ENCODE peak calls at places on chromosomes 6 and 20, in seven cellular contexts. W is HepG2, Y is SK-N-SH, G is K562, C is GM12891, A is H1, I is GM12878. O is an unnamed sample.

GRCh38 chr20:44720994-44721784 is 6.0 kb downstream of the CCN5 start:
- DNase-seq in W (no peak), Y (no peak), G (no peak), C (no peak), A (no peak), I (no peak), O (no peak)

GRCh38 chr20:11008444-11008843 is 334.6 kb upstream of the JAG1 start:
- DNase-seq in W (no peak), Y (no peak), G (no peak), C (no peak), A (no peak), I (no peak), O (no peak)

GRCh38 chr20:57899554-57899953 is 189.7 kb upstream of the PMEPA1 start:
- DNase-seq in W (no peak), Y (no peak), G (no peak), C (no peak), A (no peak), I (no peak), O (no peak)

GRCh38 chr6:119261944-119262284 is 87.6 kb downstream of the MAN1A1 start:
- DNase-seq in W (peak; percentile 72), Y (no peak), G (no peak), C (no peak), A (no peak), I (no peak), O (no peak)

GRCh38 chr6:2132416-2132815 is 113.0 kb downstream of the GMDS start:
- DNase-seq in W (no peak), Y (no peak), G (no peak), C (no peak), A (no peak), I (no peak), O (no peak)

GRCh38 chr6:88763160-88763559 is 200.3 kb downstream of the RNGTT start:
- DNase-seq in W (no peak), Y (no peak), G (no peak), C (no peak), A (no peak), I (no peak), O (no peak)

GRCh38 chr20:52193133-52193532 is 1.6 kb upstream of the ZFP64 start:
- DNase-seq in W (no peak), Y (no peak), G (no peak), C (no peak), A (no peak), I (no peak), O (no peak)

GRCh38 chr6:15090145-15090579 is 155.7 kb upstream of the JARID2 start:
- DNase-seq in W (no peak), Y (no peak), G (no peak), C (no peak), A (no peak), I (no peak), O (no peak)

GRCh38 chr6:89797317-89797716 is 22.3 kb downstream of the MDN1 start:
- DNase-seq in W (no peak), Y (no peak), G (no peak), C (no peak), A (no peak), I (no peak), O (no peak)

GRCh38 chr6:42338573-42339218 is 113.0 kb downstream of the TRERF1 start:
- DNase-seq in W (no peak), Y (no peak), G (no peak), C (no peak), A (no peak), I (no peak), O (no peak)

GRCh38 chr6:42520786-42521607 is 42.8 kb upstream of the UBR2 start:
- DNase-seq in W (no peak), Y (no peak), G (no peak), C (no peak), A (no peak), I (peak; percentile 74), O (no peak)

GRCh38 chr6:160428069-160428430 is 79.9 kb downstream of the SLC22A3 start:
- DNase-seq in W (no peak), Y (no peak), G (no peak), C (no peak), A (no peak), I (no peak), O (no peak)

GRCh38 chr20:31569163-31570020 is 35.7 kb upstream of the ID1 start:
- DNase-seq in W (peak; percentile 72), Y (peak; percentile 70), G (peak; percentile 66), C (no peak), A (peak; percentile 93), I (no peak), O (no peak)

GRCh38 chr6:169162968-169163903 is 90.4 kb downstream of the THBS2 start:
- DNase-seq in W (peak; percentile 7), Y (peak; percentile 22), G (no peak), C (no peak), A (no peak), I (no peak), O (no peak)

GRCh38 chr20:58710481-58711265 is 18.1 kb downstream of the NPEPL1 start:
- DNase-seq in W (no peak), Y (peak; percentile 14), G (no peak), C (no peak), A (peak; percentile 43), I (no peak), O (no peak)

GRCh38 chr6:167856999-167857660 is 30.4 kb downstream of the AFDN start:
- DNase-seq in W (peak; percentile 22), Y (no peak), G (peak; percentile 50), C (no peak), A (no peak), I (peak; percentile 28), O (no peak)

GRCh38 chr6:12289655-12290489 is at the start of gene EDN1:
- DNase-seq in W (peak; percentile 57), Y (peak; percentile 82), G (peak; percentile 33), C (peak; percentile 49), A (peak; percentile 81), I (peak; percentile 51), O (peak; percentile 44)

GRCh38 chr20:1186367-1186991 is 1.7 kb upstream of the TMEM74B start:
- DNase-seq in W (peak; percentile 45), Y (no peak), G (no peak), C (no peak), A (no peak), I (no peak), O (no peak)

GRCh38 chr20:1184638-1185315 is at the start of gene TMEM74B:
- DNase-seq in W (no peak), Y (peak; percentile 79), G (peak; percentile 68), C (peak; percentile 37), A (peak; percentile 71), I (no peak), O (no peak)

GRCh38 chr20:1185781-1186334 is 1.1 kb upstream of the TMEM74B start:
- DNase-seq in W (peak; percentile 63), Y (peak; percentile 88), G (peak; percentile 71), C (peak; percentile 77), A (peak; percentile 84), I (no peak), O (peak; percentile 47)

GRCh38 chr20:1184260-1184637 is 532 bp downstream of the TMEM74B start:
- DNase-seq in W (no peak), Y (peak; percentile 39), G (no peak), C (no peak), A (no peak), I (no peak), O (no peak)

GRCh38 chr20:1185316-1185741 is 548 bp upstream of the TMEM74B start:
- DNase-seq in W (no peak), Y (peak; percentile 87), G (peak; percentile 77), C (peak; percentile 50), A (no peak), I (no peak), O (no peak)
- TF ChIP-seq TAF1 in W (no peak), Y (no peak), G (no peak), C (no peak), A (no peak), I (no peak), O (no peak)

DNA sequence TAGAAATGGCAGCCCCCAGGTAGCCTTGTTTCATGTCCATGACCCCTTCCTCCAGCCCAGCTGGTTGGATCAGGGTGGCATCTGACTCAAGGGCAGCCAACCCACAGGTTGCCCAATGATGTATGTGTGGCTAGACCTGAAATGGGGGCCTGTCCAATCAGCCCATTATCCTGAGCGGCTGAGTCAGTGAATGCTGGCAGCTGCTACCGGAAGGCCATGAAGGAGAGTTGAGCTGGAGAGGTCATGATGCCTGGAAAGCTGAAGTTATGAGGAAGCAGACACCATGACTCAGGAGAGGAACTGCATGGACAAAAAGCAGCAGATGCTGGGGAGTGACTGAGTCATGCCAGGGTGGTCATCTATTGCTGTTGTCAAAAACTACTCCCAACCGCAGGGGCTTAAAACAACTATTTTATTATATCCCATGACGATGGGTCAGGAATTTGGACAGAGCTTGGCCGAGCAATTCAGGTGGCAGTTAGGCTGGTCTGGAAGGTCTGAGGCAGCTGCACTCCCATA is 67.3 kb downstream of the MDGA1 start:
- DNase-seq in W (peak; percentile 13), Y (no peak), G (no peak), C (no peak), A (no peak), I (no peak), O (no peak)
- TF ChIP-seq POLR2AphosphoS5 in W (no peak), Y (peak; percentile 61), G (no peak), C (no peak), A (no peak), I (no peak), O (no peak)

DNA sequence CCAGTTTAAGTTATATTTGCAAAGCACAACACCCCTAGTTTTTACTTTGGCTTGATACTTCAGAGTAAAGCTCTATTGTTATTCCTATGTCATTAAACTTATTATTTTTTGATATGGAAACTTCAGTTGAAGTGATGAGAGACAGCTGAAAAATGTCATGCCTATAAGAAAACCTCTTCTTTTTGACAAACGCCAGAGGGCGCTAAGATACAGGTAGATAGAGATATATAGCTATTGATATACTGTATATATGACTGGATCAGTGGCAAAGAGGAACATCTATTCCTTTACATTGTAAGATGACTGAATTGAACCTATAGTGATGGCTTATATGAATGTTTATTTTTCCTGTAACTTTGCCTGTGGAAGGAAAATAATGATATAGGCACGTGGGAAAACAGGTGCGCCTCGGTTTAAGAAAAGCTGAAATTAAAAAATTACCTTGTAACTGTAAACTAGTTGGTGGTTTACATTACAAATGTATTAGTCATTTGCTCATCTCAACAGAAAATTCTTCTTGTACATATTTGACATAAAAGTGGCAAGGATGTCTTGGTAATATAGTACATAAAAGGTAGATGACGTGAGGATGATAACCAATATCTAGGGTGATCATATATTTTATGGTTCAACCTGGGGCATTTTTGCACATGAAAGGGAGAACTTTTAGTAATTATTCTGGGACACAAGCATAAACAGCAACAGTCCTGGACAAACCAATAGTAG is 74.1 kb downstream of the LAMA4 start:
- DNase-seq in W (peak; percentile 90), Y (peak; percentile 56), G (peak; percentile 39), C (peak; percentile 20), A (no peak), I (no peak), O (peak; percentile 9)
- TF ChIP-seq TAF1 in W (no peak), Y (no peak), G (no peak), C (no peak), A (no peak), I (no peak), O (no peak)

GRCh38 chr6:129356129-129356528 is 353.8 kb downstream of the ARHGAP18 start:
- DNase-seq in W (no peak), Y (no peak), G (no peak), C (no peak), A (no peak), I (no peak), O (no peak)

GRCh38 chr6:129351807-129352206 is 358.2 kb downstream of the ARHGAP18 start:
- DNase-seq in W (no peak), Y (no peak), G (no peak), C (no peak), A (no peak), I (no peak), O (no peak)

GRCh38 chr6:129350278-129350677 is 359.7 kb downstream of the ARHGAP18 start:
- DNase-seq in W (peak; percentile 46), Y (no peak), G (no peak), C (no peak), A (no peak), I (no peak), O (no peak)

GRCh38 chr6:129353067-129353466 is 356.9 kb downstream of the ARHGAP18 start:
- DNase-seq in W (no peak), Y (no peak), G (no peak), C (no peak), A (no peak), I (no peak), O (no peak)
- TF ChIP-seq POLR2AphosphoS5 in W (no peak), Y (no peak), G (no peak), C (no peak), A (no peak), I (no peak), O (no peak)